ENCODE peak calls at places on chromosomes 1 and 21, in six cellular contexts. N is mammary epithelial cell, Y is neural progenitor cell, F is HCT116, C is HepG2, O is GM23248. I is an unnamed sample.

GRCh38 chr1:6347641-6348487 is 45.7 kb downstream of the ACOT7 start:
- DNase-seq in Y (peak), F (no peak), O (peak), C (peak), N (no peak), I (no peak)

GRCh38 chr1:201739492-201740085 is 89.4 kb upstream of the IPO9 start:
- DNase-seq in F (peak), O (peak), N (peak), C (no peak), Y (peak), I (peak)

GRCh38 chr1:64507897-64508296 is 38.0 kb downstream of the CACHD1 start:
- DNase-seq in O (no peak), N (no peak), Y (no peak), F (no peak), C (no peak), I (no peak)

GRCh38 chr1:210232524-210233215 is at the start of gene SERTAD4:
- DNase-seq in C (no peak), O (peak), F (peak), N (peak), Y (peak), I (peak)

GRCh38 chr1:220956861-220957605 is 77.8 kb downstream of the HLX start:
- DNase-seq in F (no peak), N (peak), C (no peak), Y (peak), O (peak), I (no peak)

GRCh38 chr1:213162338-213162737 is 111.3 kb downstream of the RPS6KC1 start:
- DNase-seq in O (peak), N (no peak), Y (no peak), F (no peak), C (no peak), I (no peak)

GRCh38 chr1:205715628-205716027 is 34.4 kb downstream of the NUCKS1 start:
- DNase-seq in N (no peak), Y (no peak), F (no peak), O (no peak), C (no peak), I (no peak)

GRCh38 chr1:110174961-110175360 is 24.7 kb downstream of the SLC6A17 start:
- DNase-seq in C (no peak), N (no peak), Y (no peak), F (no peak), O (peak), I (no peak)

GRCh38 chr1:119081705-119082104 is 58.7 kb downstream of the WARS2 start:
- DNase-seq in F (no peak), N (no peak), C (no peak), O (peak), Y (no peak), I (no peak)

GRCh38 chr21:45512626-45513002 is 29.6 kb downstream of the SLC19A1 start:
- DNase-seq in F (no peak), O (no peak), N (no peak), Y (no peak), C (no peak), I (no peak)

GRCh38 chr1:76830373-76830772 is 36.9 kb upstream of the ST6GALNAC5 start:
- DNase-seq in Y (no peak), N (no peak), O (no peak), F (no peak), C (no peak), I (no peak)
- H3K4me2 ChIP-seq in Y (no peak), N (no peak), O (no peak), F (no peak), C (no peak), I (no peak)

DNA sequence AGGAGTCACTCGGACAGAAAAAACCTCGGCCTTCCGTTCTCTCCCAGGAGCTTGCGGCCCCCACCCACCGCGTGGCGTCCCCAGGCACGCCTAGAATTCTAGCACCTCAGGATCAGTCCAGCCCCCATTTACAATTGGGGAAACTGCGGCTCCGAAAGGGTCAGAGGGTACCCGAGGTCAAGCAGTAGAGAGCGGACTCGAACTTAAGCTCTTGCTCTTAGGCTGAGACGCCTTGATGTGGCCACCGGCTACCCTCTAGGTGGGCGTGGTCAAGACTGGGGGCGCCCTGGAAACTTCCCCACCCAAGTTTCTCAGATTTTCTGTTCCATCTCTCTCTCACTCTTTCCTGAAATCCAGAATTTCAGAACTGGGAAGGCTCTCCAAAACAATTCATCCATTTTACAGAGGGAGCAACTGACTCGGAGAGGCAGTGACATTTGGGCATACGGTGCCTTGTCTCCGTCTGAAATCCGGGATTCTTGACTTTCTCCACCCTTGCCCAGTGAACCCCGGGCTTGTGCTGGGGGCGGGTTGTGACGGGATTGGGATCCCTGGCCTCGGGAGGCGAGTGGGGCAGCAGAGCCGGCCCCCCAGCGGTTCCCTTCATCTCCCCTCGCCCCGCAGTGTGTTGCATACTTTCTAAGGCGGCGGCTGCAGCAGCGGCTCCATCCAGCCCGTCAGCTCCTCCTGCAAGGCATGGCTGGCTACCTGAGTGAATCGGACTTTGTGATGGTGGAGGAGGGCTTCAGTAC is 777 bp downstream of the AZIN2 start:
- DNase-seq in C (no peak), N (no peak), Y (peak), O (peak), F (no peak), I (no peak)
- TF ChIP-seq EZH2 in C (no peak), N (no peak), Y (peak), O (no peak), F (no peak), I (no peak)

GRCh38 chr1:163035791-163036249 is 33.3 kb upstream of the RGS4 start:
- DNase-seq in C (no peak), Y (no peak), F (peak), N (peak), O (peak), I (peak)
- H3K27ac ChIP-seq in C (no peak), Y (no peak), F (peak), N (peak), O (peak), I (peak)

DNA sequence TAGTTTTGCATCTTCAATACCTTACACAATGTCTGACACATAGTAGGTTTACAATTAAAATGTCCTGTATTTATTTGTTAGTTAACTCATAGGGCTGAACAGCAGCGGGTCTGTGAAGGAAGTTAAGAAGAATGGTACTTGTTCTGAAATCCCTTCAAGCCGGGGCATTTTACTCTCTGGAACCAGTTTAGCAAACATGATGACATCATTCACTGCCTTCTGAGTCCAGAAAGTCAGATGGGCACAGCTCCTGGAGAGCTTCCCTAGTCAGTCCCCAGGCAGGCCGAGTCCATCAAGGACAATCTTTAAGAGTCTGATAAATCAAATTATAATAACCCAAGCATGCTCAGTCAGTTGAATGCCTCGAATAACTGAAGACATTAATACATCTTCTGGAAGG is 125.4 kb upstream of the DAB1 start:
- DNase-seq in N (no peak), F (no peak), Y (no peak), O (peak), C (no peak), I (no peak)
- H3K4me2 ChIP-seq in N (no peak), F (no peak), Y (no peak), O (no peak), C (no peak), I (no peak)

DNA sequence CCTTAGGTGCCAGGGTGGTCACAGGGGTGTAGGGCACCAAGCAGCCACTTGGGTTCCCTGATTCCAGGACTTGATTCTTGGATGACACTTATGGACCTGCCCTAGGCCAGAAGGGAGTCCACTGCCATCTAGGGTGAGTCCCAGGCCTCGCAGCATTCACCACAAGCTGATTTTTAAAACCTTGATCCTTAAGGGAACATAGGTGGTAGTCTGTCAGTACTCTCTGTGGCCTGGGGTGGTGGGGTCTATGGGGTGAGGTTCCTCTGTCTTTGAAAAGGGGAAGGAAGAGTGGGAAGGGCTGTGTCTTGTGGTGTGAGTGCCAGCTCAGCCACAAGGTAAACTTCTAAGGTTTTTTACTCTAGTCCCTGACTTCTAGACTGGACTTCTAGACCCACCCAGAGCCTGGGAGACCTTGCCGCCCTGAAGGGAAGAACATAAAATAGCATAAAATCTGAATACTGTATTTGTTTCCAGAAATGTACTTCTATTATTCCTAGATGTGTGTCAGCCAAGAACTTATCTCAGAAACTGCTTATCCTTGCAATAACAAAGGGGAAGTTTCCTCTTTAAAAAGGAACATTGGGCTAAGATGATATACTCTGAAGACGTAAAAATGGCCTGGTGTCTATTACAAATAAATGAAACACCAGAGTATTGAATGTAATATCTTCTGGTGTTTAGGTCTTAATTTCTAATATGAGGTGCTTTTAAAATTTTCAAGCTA is 757.3 kb downstream of the LTN1 start:
- DNase-seq in F (no peak), C (no peak), O (no peak), N (no peak), Y (no peak), I (no peak)
- TF ChIP-seq EZH2 in F (no peak), C (no peak), O (no peak), N (no peak), Y (no peak), I (no peak)

GRCh38 chr1:8599813-8600212 is 217.6 kb downstream of the RERE start:
- DNase-seq in C (no peak), F (no peak), N (no peak), Y (no peak), O (no peak), I (no peak)
- H3K27ac ChIP-seq in C (peak), F (no peak), N (no peak), Y (no peak), O (no peak), I (no peak)